ENCODE peak calls at places on chromosomes 7 and 10, in five cellular contexts. W is ovary, N is thyroid gland, F is HCT116, I is transverse colon. T is an unnamed sample.

GRCh38 chr7:92836489-92837213 is at the start of gene CDK6:
- DNase-seq in W (peak), N (peak), F (no peak), I (peak), T (peak)

GRCh38 chr10:71264345-71265200 is 52.2 kb downstream of the UNC5B start:
- DNase-seq in W (no peak), N (no peak), F (no peak), I (no peak), T (no peak)

GRCh38 chr7:157464111-157464970 is 127.5 kb downstream of the DNAJB6 start:
- DNase-seq in W (no peak), N (no peak), F (no peak), I (no peak), T (peak)

GRCh38 chr7:27159278-27160146 is 3.0 kb upstream of the HOXA7 start:
- DNase-seq in W (no peak), N (no peak), F (no peak), I (peak), T (no peak)

GRCh38 chr7:100878685-100879084 is 3.8 kb downstream of the SRRT start:
- DNase-seq in W (no peak), N (no peak), F (no peak), I (no peak), T (no peak)

GRCh38 chr10:131629026-131629425 is 271.8 kb upstream of the PPP2R2D start:
- DNase-seq in W (no peak), N (no peak), F (no peak), I (no peak), T (no peak)

GRCh38 chr10:68086011-68086410 is 10.9 kb upstream of the HERC4 start:
- DNase-seq in W (no peak), N (no peak), F (no peak), I (no peak), T (no peak)

GRCh38 chr7:158811461-158811860 is 17.8 kb downstream of the ESYT2 start:
- DNase-seq in W (peak), N (no peak), F (no peak), I (no peak), T (peak)

GRCh38 chr7:26868841-26869505 is 4.6 kb upstream of the SKAP2 start:
- DNase-seq in W (no peak), N (no peak), F (peak), I (no peak), T (no peak)

GRCh38 chr10:59896186-59896585 is 10.2 kb downstream of the CCDC6 start:
- DNase-seq in W (no peak), N (no peak), F (no peak), I (peak), T (no peak)

GRCh38 chr7:127378537-127378936 is 14.0 kb downstream of the ZNF800 start:
- DNase-seq in W (no peak), N (no peak), F (no peak), I (no peak), T (no peak)

GRCh38 chr10:119298788-119299187 is 91.4 kb downstream of the GRK5 start:
- DNase-seq in W (no peak), N (no peak), F (no peak), I (no peak), T (no peak)

GRCh38 chr10:126387041-126387908 is 1.0 kb downstream of the ADAM12 start:
- DNase-seq in W (peak), N (peak), F (no peak), I (peak), T (peak)

GRCh38 chr7:32892521-32893224 is 1.1 kb upstream of the KBTBD2 start:
- DNase-seq in W (peak), N (peak), F (peak), I (peak), T (peak)

GRCh38 chr10:3886666-3887251 is 101.8 kb upstream of the KLF6 start:
- DNase-seq in W (peak), N (no peak), F (no peak), I (no peak), T (peak)

GRCh38 chr10:48251152-48251524 is 23.4 kb downstream of the FRMPD2 start:
- DNase-seq in W (no peak), N (peak), F (no peak), I (no peak), T (peak)

GRCh38 chr10:53108317-53108934 is 335.8 kb upstream of the MBL2 start:
- DNase-seq in W (no peak), N (peak), F (no peak), I (no peak), T (no peak)

GRCh38 chr7:74269757-74270277 is 15.6 kb upstream of the RFC2 start:
- DNase-seq in W (peak), N (peak), F (peak), I (peak), T (peak)

GRCh38 chr10:121337356-121337936 is 260.8 kb downstream of the FGFR2 start:
- DNase-seq in W (no peak), N (no peak), F (no peak), I (no peak), T (no peak)

GRCh38 chr7:142925413-142925812 is 8.1 kb downstream of the TRPV5 start:
- DNase-seq in W (no peak), N (no peak), F (no peak), I (no peak), T (no peak)

GRCh38 chr7:111980721-111981120 is 225.5 kb downstream of the DOCK4 start:
- DNase-seq in W (no peak), N (no peak), F (no peak), I (no peak), T (no peak)

GRCh38 chr10:77798940-77799339 is 127.6 kb downstream of the DLG5 start:
- DNase-seq in W (no peak), N (no peak), F (no peak), I (no peak), T (no peak)

GRCh38 chr10:77531441-77532001 is 106.1 kb downstream of the KCNMA1 start:
- DNase-seq in W (no peak), N (peak), F (peak), I (no peak), T (peak)

GRCh38 chr7:37097983-37098382 is 350.7 kb downstream of the ELMO1 start:
- DNase-seq in W (no peak), N (no peak), F (no peak), I (no peak), T (no peak)

GRCh38 chr10:70084189-70084588 is 31.5 kb downstream of the MACROH2A2 start:
- DNase-seq in W (no peak), N (no peak), F (no peak), I (no peak), T (no peak)

GRCh38 chr10:95909591-95909990 is 1.8 kb downstream of the CC2D2B start:
- DNase-seq in W (no peak), N (no peak), F (no peak), I (no peak), T (no peak)

GRCh38 chr10:121454776-121455175 is 143.5 kb downstream of the FGFR2 start:
- DNase-seq in W (no peak), N (no peak), F (no peak), I (no peak), T (no peak)

GRCh38 chr10:70537398-70538194 is 59.0 kb downstream of the PALD1 start:
- DNase-seq in W (no peak), N (no peak), F (no peak), I (peak), T (no peak)

GRCh38 chr10:17516376-17516775 is 62.0 kb upstream of the ST8SIA6 start:
- DNase-seq in W (no peak), N (no peak), F (no peak), I (no peak), T (no peak)

GRCh38 chr7:3415730-3416366 is 114.8 kb downstream of the SDK1 start:
- DNase-seq in W (no peak), N (no peak), F (no peak), I (no peak), T (no peak)

GRCh38 chr7:131111-132094 is 61.0 kb upstream of the FAM20C start:
- DNase-seq in W (peak), N (no peak), F (no peak), I (peak), T (peak)

GRCh38 chr10:3978762-3979161 is 193.8 kb upstream of the KLF6 start:
- DNase-seq in W (no peak), N (no peak), F (no peak), I (no peak), T (no peak)

GRCh38 chr7:99379043-99379577 is 4.6 kb downstream of the ARPC1B start:
- DNase-seq in W (peak), N (peak), F (no peak), I (peak), T (peak)

GRCh38 chr7:157654350-157654749 is 317.5 kb downstream of the DNAJB6 start:
- DNase-seq in W (no peak), N (no peak), F (no peak), I (no peak), T (no peak)

GRCh38 chr10:113473011-113473410 is 79.8 kb upstream of the HABP2 start:
- DNase-seq in W (no peak), N (no peak), F (no peak), I (no peak), T (no peak)

GRCh38 chr10:72063703-72064391 is 24.5 kb downstream of the SPOCK2 start:
- DNase-seq in W (no peak), N (no peak), F (no peak), I (peak), T (no peak)

GRCh38 chr7:46784746-46785145 is 797.2 kb downstream of the TNS3 start:
- DNase-seq in W (no peak), N (no peak), F (peak), I (no peak), T (no peak)

GRCh38 chr7:150570712-150571465 is 3.7 kb downstream of the GIMAP4 start:
- DNase-seq in W (no peak), N (no peak), F (no peak), I (no peak), T (no peak)

GRCh38 chr7:150569245-150569644 is 2.1 kb downstream of the GIMAP4 start:
- DNase-seq in W (no peak), N (no peak), F (no peak), I (no peak), T (no peak)

GRCh38 chr7:150568714-150569113 is 1.5 kb downstream of the GIMAP4 start:
- DNase-seq in W (no peak), N (no peak), F (no peak), I (no peak), T (no peak)

GRCh38 chr7:150567846-150568245 is 656 bp downstream of the GIMAP4 start:
- DNase-seq in W (no peak), N (no peak), F (no peak), I (no peak), T (no peak)

DNA sequence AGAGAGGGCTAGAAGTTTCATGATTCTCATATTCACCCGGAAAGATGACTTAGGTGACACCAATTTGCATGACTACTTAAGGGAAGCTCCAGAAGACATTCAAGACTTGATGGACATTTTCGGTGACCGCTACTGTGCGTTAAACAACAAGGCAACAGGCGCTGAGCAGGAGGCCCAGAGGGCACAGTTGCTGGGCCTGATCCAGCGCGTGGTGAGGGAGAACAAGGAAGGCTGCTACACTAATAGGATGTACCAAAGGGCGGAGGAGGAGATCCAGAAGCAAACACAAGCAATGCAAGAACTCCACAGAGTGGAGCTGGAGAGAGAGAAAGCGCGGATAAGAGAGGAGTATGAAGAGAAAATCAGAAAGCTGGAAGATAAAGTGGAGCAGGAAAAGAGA is 5.3 kb downstream of the GIMAP4 start:
- DNase-seq in W (no peak), N (no peak), F (no peak), I (no peak), T (no peak)
- H3K4me3 ChIP-seq in W (no peak), N (no peak), F (no peak), I (no peak), T (no peak)

DNA sequence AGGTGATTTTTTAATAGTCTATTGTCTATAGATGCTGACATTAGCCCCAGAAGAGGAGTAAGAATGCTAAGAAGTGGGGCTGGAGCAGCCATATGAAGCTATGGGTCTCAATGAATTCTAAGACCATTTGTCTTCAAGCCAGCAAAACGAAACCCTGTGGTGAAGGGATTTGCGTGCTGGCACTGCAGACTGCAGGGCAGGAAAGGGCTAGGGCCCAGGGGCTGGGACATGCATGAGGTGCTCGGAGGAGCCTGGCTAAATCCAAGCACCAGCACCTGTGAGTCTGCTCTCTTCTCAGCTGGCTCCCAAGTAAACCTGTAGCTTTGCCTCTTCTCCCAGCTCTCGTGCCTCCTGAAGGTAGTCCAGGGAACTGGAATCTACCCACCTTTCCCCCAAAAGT is 1.3 kb upstream of the NDST2 start:
- DNase-seq in W (no peak), N (no peak), F (no peak), I (no peak), T (no peak)
- H3K27ac ChIP-seq in W (no peak), N (no peak), F (no peak), I (peak), T (no peak)

GRCh38 chr10:31136386-31136785 is 104.7 kb upstream of the ZNF438 start:
- DNase-seq in W (no peak), N (no peak), F (no peak), I (no peak), T (no peak)

GRCh38 chr10:31133251-31133627 is 101.6 kb upstream of the ZNF438 start:
- DNase-seq in W (peak), N (no peak), F (no peak), I (no peak), T (no peak)

GRCh38 chr10:31132681-31133239 is 101.1 kb upstream of the ZNF438 start:
- DNase-seq in W (no peak), N (no peak), F (no peak), I (no peak), T (no peak)

GRCh38 chr10:31134303-31134928 is 102.8 kb upstream of the ZNF438 start:
- DNase-seq in W (peak), N (peak), F (no peak), I (peak), T (no peak)

DNA sequence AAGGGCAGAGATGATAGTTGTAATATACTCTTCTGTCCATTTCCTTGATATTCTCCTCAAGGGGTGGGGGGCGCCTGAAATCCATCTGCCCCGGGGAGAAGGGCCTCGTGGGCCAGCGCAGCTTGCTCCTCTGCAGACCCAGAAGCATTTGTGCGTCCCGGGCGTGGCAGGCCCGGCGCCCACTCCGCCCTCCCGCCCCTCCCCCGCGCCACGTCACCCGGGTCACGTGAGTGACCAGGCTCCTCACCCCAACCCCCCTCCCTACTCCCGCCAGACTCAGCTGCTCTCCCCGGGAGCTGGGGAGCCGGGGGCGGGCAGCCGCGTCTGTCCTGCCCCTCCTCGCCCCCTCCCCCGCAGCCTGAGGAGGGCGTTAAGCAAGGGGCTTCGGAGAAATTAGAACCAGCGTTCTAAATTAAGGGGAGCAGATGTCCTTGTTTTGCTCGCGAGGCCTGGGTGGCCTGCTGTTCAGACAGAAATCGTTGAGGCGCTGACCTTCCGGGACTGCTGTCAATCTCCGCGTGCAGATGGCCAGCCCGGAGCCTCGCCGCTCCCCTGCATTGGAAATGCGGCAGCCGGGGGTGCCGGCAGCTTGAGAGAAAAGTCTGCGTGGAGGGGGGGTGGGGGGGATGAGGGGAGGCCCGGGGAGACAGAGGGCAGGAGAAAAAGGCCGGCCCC is 102.1 kb upstream of the ZNF438 start:
- DNase-seq in W (peak), N (peak), F (no peak), I (peak), T (peak)
- TF ChIP-seq POLR2A in W (peak), N (no peak), F (no peak), I (no peak), T (peak)

DNA sequence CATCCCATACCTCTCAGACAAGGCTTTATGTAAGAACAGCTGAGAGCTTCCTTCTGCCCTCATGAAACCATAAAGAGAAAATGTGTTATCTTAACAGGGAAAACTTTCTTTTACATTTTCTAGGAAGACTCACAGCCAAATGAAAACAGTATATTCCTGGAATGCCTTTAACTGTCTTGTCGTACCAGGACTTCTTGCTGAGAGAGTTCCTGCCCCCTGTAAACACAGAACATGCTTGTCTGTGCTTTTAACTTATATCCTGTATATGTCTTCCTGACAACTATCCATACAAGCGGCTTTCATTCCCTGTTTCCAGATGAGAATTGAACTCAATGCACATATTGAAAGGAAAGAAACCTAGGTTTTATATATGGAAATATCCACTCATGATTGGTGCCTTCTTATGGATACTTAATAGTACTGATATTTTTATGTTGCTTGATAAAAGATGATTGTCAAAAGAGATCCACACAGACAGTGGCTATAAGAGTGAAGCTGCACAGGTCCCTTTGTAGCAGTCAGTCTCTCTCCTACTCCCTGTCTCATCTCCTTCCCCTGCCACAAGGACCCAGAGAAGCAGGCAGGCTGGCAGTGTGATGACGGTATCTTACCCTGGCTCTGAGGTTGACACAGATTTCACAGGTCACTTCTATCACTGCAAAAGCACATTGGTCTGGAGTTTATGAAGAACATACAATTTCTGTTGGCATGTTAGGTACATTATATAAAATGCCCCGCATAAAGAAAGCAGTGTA is 64.6 kb upstream of the AHR start:
- DNase-seq in W (no peak), N (no peak), F (no peak), I (no peak), T (no peak)
- H3K4me3 ChIP-seq in W (no peak), N (no peak), F (no peak), I (no peak), T (no peak)

DNA sequence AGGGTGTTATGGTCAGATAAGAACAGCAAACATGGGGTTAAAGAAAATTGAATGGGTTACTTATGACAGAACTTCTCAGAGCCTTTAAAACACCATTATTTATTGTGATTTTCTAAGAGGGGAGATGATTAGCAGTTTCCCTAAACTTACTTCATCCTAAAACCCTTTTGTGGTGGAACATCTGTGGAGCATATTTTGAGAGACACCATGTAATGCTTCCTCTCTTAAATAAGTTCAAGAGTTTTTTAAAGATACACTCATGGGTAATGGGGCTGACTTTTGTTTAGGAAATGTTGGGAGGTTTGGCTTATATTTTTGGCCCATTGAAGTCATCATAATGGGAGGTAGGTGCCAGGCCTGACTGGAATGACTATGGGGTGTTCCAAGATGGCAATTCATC is 8.4 kb upstream of the PDCD4 start:
- DNase-seq in W (no peak), N (no peak), F (no peak), I (no peak), T (no peak)
- H3K27ac ChIP-seq in W (no peak), N (no peak), F (no peak), I (peak), T (peak)